ENCODE peak calls at places on chromosomes 4 and X, in eight cellular contexts. One of them, this sample, is unnamed. For H3K27me3 and H3K36me3, the result is how much of the 10 kb centered on the place peaks cover.

GRCh38 chrX:136863826-136864225 is 16.7 kb downstream of the RBMX start:
- DNase-seq in heart left ventricle: no peak
- DNase-seq in PC-3: no peak
- DNase-seq in body of pancreas: no peak
- DNase-seq in breast epithelium: no peak
- DNase-seq in transverse colon: no peak
- DNase-seq in HCT116: no peak
- DNase-seq in IMR-90: no peak
- DNase-seq in this sample: no peak

GRCh38 chr4:151486166-151486565 is 77.2 kb downstream of the FHIP1A start:
- DNase-seq in heart left ventricle: no peak
- DNase-seq in PC-3: no peak
- DNase-seq in body of pancreas: no peak
- DNase-seq in breast epithelium: no peak
- DNase-seq in transverse colon: no peak
- DNase-seq in HCT116: no peak
- DNase-seq in IMR-90: peak
- DNase-seq in this sample: no peak

GRCh38 chr4:106763044-106763443 is 273.1 kb downstream of the DKK2 start:
- DNase-seq in heart left ventricle: no peak
- DNase-seq in PC-3: peak
- DNase-seq in body of pancreas: no peak
- DNase-seq in breast epithelium: no peak
- DNase-seq in transverse colon: no peak
- DNase-seq in HCT116: no peak
- DNase-seq in IMR-90: no peak
- DNase-seq in this sample: no peak

GRCh38 chr4:139419388-139419914 is 34.5 kb upstream of the RAB33B start:
- DNase-seq in heart left ventricle: peak
- DNase-seq in PC-3: no peak
- DNase-seq in body of pancreas: no peak
- DNase-seq in breast epithelium: peak
- DNase-seq in transverse colon: peak
- DNase-seq in HCT116: no peak
- DNase-seq in IMR-90: peak
- DNase-seq in this sample: no peak

GRCh38 chrX:69107231-69107739 is 58.0 kb downstream of the PJA1 start:
- DNase-seq in heart left ventricle: no peak
- DNase-seq in PC-3: peak
- DNase-seq in body of pancreas: peak
- DNase-seq in breast epithelium: no peak
- DNase-seq in transverse colon: no peak
- DNase-seq in HCT116: no peak
- DNase-seq in IMR-90: no peak
- DNase-seq in this sample: no peak

GRCh38 chrX:57607295-57608187 is 15.7 kb downstream of the ZXDB start:
- DNase-seq in heart left ventricle: no peak
- DNase-seq in PC-3: no peak
- DNase-seq in body of pancreas: no peak
- DNase-seq in breast epithelium: no peak
- DNase-seq in transverse colon: no peak
- DNase-seq in HCT116: no peak
- DNase-seq in IMR-90: no peak
- DNase-seq in this sample: no peak

GRCh38 chrX:2387614-2388239 is 113.0 kb downstream of the DHRSX start:
- DNase-seq in heart left ventricle: no peak
- DNase-seq in PC-3: peak
- DNase-seq in body of pancreas: no peak
- DNase-seq in breast epithelium: no peak
- DNase-seq in transverse colon: no peak
- DNase-seq in HCT116: no peak
- DNase-seq in IMR-90: peak
- DNase-seq in this sample: no peak

GRCh38 chr4:74932832-74933561 is at the start of gene PARM1:
- DNase-seq in heart left ventricle: peak
- DNase-seq in PC-3: peak
- DNase-seq in body of pancreas: peak
- DNase-seq in breast epithelium: peak
- DNase-seq in transverse colon: peak
- DNase-seq in HCT116: peak
- DNase-seq in IMR-90: peak
- DNase-seq in this sample: no peak

GRCh38 chr4:159768011-159768410 is 665.1 kb downstream of the RAPGEF2 start:
- DNase-seq in heart left ventricle: no peak
- DNase-seq in PC-3: no peak
- DNase-seq in body of pancreas: no peak
- DNase-seq in breast epithelium: no peak
- DNase-seq in transverse colon: no peak
- DNase-seq in HCT116: no peak
- DNase-seq in IMR-90: no peak
- DNase-seq in this sample: no peak

GRCh38 chr4:24533364-24533763 is 51.0 kb downstream of the DHX15 start:
- DNase-seq in heart left ventricle: no peak
- DNase-seq in PC-3: peak
- DNase-seq in body of pancreas: no peak
- DNase-seq in breast epithelium: no peak
- DNase-seq in transverse colon: no peak
- DNase-seq in HCT116: no peak
- DNase-seq in IMR-90: peak
- DNase-seq in this sample: no peak

GRCh38 chr4:94126669-94127068 is 81.0 kb upstream of the SMARCAD1 start:
- DNase-seq in heart left ventricle: no peak
- DNase-seq in PC-3: peak
- DNase-seq in body of pancreas: no peak
- DNase-seq in breast epithelium: no peak
- DNase-seq in transverse colon: no peak
- DNase-seq in HCT116: peak
- DNase-seq in IMR-90: no peak
- DNase-seq in this sample: no peak

GRCh38 chr4:73902038-73902637 is 32.9 kb downstream of the CXCL1 start:
- DNase-seq in heart left ventricle: no peak
- DNase-seq in PC-3: peak
- DNase-seq in body of pancreas: no peak
- DNase-seq in breast epithelium: no peak
- DNase-seq in transverse colon: no peak
- DNase-seq in HCT116: no peak
- DNase-seq in IMR-90: peak
- DNase-seq in this sample: no peak

GRCh38 chr4:7625073-7625472 is 190.3 kb upstream of the PSAPL1 start:
- DNase-seq in heart left ventricle: no peak
- DNase-seq in PC-3: peak
- DNase-seq in body of pancreas: no peak
- DNase-seq in breast epithelium: no peak
- DNase-seq in transverse colon: no peak
- DNase-seq in HCT116: no peak
- DNase-seq in IMR-90: peak
- DNase-seq in this sample: no peak

GRCh38 chrX:118199997-118200396 is 83.4 kb upstream of the KLHL13 start:
- DNase-seq in heart left ventricle: no peak
- DNase-seq in PC-3: peak
- DNase-seq in body of pancreas: peak
- DNase-seq in breast epithelium: no peak
- DNase-seq in transverse colon: no peak
- DNase-seq in HCT116: no peak
- DNase-seq in IMR-90: no peak
- DNase-seq in this sample: no peak

GRCh38 chr4:56764775-56765174 is 56.7 kb downstream of the SPINK2 start:
- DNase-seq in heart left ventricle: no peak
- DNase-seq in PC-3: peak
- DNase-seq in body of pancreas: no peak
- DNase-seq in breast epithelium: no peak
- DNase-seq in transverse colon: no peak
- DNase-seq in HCT116: no peak
- DNase-seq in IMR-90: peak
- DNase-seq in this sample: no peak

GRCh38 chr4:10613926-10614478 is 70.6 kb downstream of the CLNK start:
- DNase-seq in heart left ventricle: no peak
- DNase-seq in PC-3: no peak
- DNase-seq in body of pancreas: no peak
- DNase-seq in breast epithelium: no peak
- DNase-seq in transverse colon: no peak
- DNase-seq in HCT116: no peak
- DNase-seq in IMR-90: no peak
- DNase-seq in this sample: no peak

GRCh38 chr4:73674451-73674919 is 54.2 kb upstream of the RASSF6 start:
- DNase-seq in heart left ventricle: no peak
- DNase-seq in PC-3: peak
- DNase-seq in body of pancreas: no peak
- DNase-seq in breast epithelium: no peak
- DNase-seq in transverse colon: no peak
- DNase-seq in HCT116: no peak
- DNase-seq in IMR-90: peak
- DNase-seq in this sample: no peak

GRCh38 chrX:77510007-77510406 is 62.8 kb downstream of the FGF16 start:
- DNase-seq in heart left ventricle: no peak
- DNase-seq in PC-3: peak
- DNase-seq in body of pancreas: no peak
- DNase-seq in breast epithelium: no peak
- DNase-seq in transverse colon: no peak
- DNase-seq in HCT116: no peak
- DNase-seq in IMR-90: peak
- DNase-seq in this sample: no peak

GRCh38 chr4:118036336-118036735 is 2.0 kb downstream of the NDST3 start:
- DNase-seq in heart left ventricle: no peak
- DNase-seq in PC-3: no peak
- DNase-seq in body of pancreas: no peak
- DNase-seq in breast epithelium: no peak
- DNase-seq in transverse colon: no peak
- DNase-seq in HCT116: no peak
- DNase-seq in IMR-90: no peak
- DNase-seq in this sample: no peak

DNA sequence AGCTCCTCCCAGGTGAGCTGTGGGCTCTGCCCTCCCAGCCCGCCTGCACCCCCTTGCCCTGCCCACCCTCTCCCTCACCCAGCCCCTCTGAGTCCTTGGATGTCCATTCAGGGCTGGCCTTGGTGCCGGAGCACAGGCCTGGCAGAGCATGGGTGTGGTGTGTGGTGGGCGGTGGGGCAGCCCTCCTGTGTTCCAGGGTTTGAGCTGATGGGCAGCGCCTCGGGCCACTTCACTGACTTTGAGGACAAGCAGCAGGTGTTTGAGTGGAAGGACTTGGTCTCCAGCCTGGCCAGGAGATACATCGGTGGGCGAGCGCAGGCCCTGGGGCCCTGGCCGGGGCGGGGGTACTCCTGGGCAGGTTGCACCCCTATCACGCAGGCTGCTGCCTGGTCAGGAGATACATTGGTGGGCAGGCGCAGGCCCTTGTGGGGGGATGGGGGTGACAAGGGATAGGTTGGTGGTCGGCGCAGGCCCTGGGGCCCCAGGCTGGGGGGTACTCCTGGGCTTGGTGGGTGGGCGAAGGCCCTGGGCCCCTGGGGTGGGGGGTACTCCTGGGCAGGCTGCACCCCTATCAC is 7.6 kb upstream of the SLC26A1 start:
- DNase-seq in heart left ventricle: no peak
- DNase-seq in PC-3: no peak
- DNase-seq in body of pancreas: no peak
- DNase-seq in breast epithelium: no peak
- DNase-seq in transverse colon: no peak
- DNase-seq in HCT116: no peak
- DNase-seq in IMR-90: no peak
- DNase-seq in this sample: no peak
- H3K27me3 ChIP-seq in heart left ventricle: under half
- H3K27me3 ChIP-seq in PC-3: under half
- H3K27me3 ChIP-seq in body of pancreas: under half
- H3K27me3 ChIP-seq in breast epithelium: half or more
- H3K27me3 ChIP-seq in transverse colon: half or more
- H3K27me3 ChIP-seq in HCT116: under half
- H3K27me3 ChIP-seq in IMR-90: half or more
- H3K27me3 ChIP-seq in this sample: under half

DNA sequence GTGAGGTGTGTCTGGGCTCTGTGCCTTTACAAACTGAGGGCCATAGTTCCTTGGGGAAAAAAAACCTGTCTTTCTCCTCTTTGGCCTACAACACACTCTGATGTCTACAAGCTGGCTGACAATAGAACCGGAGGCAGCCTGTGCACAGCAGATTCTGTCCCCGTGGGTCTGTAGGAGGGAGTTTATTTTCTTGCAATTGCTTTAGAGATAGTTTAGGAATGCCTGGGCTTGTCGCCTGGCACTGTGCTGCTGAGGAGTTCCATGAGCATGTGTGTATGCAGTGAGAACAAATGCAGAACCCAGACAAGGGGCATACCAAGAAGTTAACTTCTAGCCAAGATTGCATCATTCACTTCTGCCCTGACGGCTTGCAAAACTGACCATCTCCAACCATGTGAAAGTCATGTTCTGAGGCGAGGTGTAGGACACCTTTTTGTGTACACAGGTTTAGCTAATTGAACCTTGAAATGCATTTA is 54.1 kb downstream of the CCNI start:
- DNase-seq in heart left ventricle: no peak
- DNase-seq in PC-3: no peak
- DNase-seq in body of pancreas: no peak
- DNase-seq in breast epithelium: peak
- DNase-seq in transverse colon: no peak
- DNase-seq in HCT116: no peak
- DNase-seq in IMR-90: peak
- DNase-seq in this sample: no peak
- H3K36me3 ChIP-seq in heart left ventricle: under half
- H3K36me3 ChIP-seq in PC-3: under half
- H3K36me3 ChIP-seq in body of pancreas: under half
- H3K36me3 ChIP-seq in breast epithelium: under half
- H3K36me3 ChIP-seq in transverse colon: under half
- H3K36me3 ChIP-seq in HCT116: under half
- H3K36me3 ChIP-seq in IMR-90: half or more
- H3K36me3 ChIP-seq in this sample: under half

DNA sequence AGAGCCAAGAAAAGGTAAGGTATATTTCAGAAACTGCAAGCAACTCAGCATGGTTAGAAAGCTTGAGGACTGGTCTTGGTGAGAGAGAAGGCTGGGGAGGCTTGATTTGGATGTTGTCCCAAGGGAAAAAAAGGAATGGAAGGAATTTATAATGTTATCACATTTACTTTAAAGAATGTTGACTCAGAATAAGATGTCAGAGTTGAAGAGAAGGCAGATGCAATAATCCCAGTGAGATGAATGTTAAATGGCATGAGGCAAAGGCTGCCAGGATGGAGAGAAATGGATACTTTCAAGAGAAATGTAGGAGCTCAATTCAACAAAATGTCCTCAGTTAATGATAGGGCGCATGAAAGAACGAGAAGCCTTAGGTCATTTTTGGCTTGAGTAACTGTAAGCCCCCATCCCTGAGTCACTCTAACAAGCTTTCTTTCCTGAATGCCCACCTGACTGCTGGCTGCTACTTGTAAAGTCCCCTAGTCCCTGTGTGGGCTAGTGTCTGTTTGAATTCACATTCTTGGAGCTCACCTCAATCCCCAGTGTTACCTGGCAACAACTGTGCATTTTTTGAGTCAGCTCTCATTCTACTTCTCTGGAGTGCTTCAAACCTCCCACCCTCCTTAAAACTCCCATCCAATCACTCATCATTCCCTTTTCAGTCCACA is 103.0 kb upstream of the TAPT1 start:
- DNase-seq in heart left ventricle: no peak
- DNase-seq in PC-3: no peak
- DNase-seq in body of pancreas: no peak
- DNase-seq in breast epithelium: no peak
- DNase-seq in transverse colon: no peak
- DNase-seq in HCT116: no peak
- DNase-seq in IMR-90: peak
- DNase-seq in this sample: no peak
- H3K27ac ChIP-seq in heart left ventricle: no peak
- H3K27ac ChIP-seq in PC-3: no peak
- H3K27ac ChIP-seq in body of pancreas: no peak
- H3K27ac ChIP-seq in breast epithelium: no peak
- H3K27ac ChIP-seq in transverse colon: no peak
- H3K27ac ChIP-seq in HCT116: no peak
- H3K27ac ChIP-seq in IMR-90: no peak
- H3K27ac ChIP-seq in this sample: no peak

GRCh38 chr4:6200922-6201362 is 593 bp upstream of the JAKMIP1 start:
- DNase-seq in heart left ventricle: no peak
- DNase-seq in PC-3: peak
- DNase-seq in body of pancreas: no peak
- DNase-seq in breast epithelium: no peak
- DNase-seq in transverse colon: no peak
- DNase-seq in HCT116: no peak
- DNase-seq in IMR-90: no peak
- DNase-seq in this sample: no peak
- H3K27me3 ChIP-seq in heart left ventricle: under half
- H3K27me3 ChIP-seq in PC-3: under half
- H3K27me3 ChIP-seq in body of pancreas: under half
- H3K27me3 ChIP-seq in breast epithelium: under half
- H3K27me3 ChIP-seq in transverse colon: half or more
- H3K27me3 ChIP-seq in HCT116: under half
- H3K27me3 ChIP-seq in IMR-90: under half
- H3K27me3 ChIP-seq in this sample: under half

This sample was measured in CD4-positive, CD25-positive, alpha-beta regulatory T cell.